ENCODE peak calls at places on chromosomes 2 and 18, in six cellular contexts. S, Y, G, F, X and H are unnamed samples.

GRCh38 chr2:170716851-170717598 is 1.9 kb downstream of the SP5 start:
- DNase-seq in S (peak; percentile 32), Y (peak; percentile 37), G (peak; percentile 27), F (peak; percentile 46), X (peak; percentile 96), H (no peak)

GRCh38 chr2:140650825-140651224 is 1480.0 kb downstream of the LRP1B start:
- DNase-seq in S (peak; percentile 35), Y (no peak), G (peak; percentile 23), F (no peak), X (no peak), H (no peak)

GRCh38 chr2:152367547-152368250 is 32.7 kb downstream of the FMNL2 start:
- DNase-seq in S (no peak), Y (no peak), G (no peak), F (no peak), X (no peak), H (no peak)

GRCh38 chr2:86543335-86543734 is 19.9 kb downstream of the CHMP3 start:
- DNase-seq in S (no peak), Y (no peak), G (peak; percentile 7), F (no peak), X (no peak), H (no peak)

GRCh38 chr2:119240311-119241204 is 16.9 kb downstream of the STEAP3 start:
- DNase-seq in S (peak; percentile 72), Y (peak; percentile 92), G (peak; percentile 48), F (peak; percentile 87), X (peak; percentile 93), H (peak; percentile 91)

GRCh38 chr2:178412047-178412446 is 38.9 kb downstream of the PRKRA start:
- DNase-seq in S (no peak), Y (no peak), G (no peak), F (no peak), X (no peak), H (no peak)

GRCh38 chr2:55618025-55618648 is 715 bp upstream of the PPP4R3B start:
- DNase-seq in S (no peak), Y (no peak), G (peak; percentile 10), F (no peak), X (no peak), H (peak; percentile 36)

GRCh38 chr2:44462934-44463849 is 101.4 kb downstream of the CAMKMT start:
- DNase-seq in S (no peak), Y (no peak), G (no peak), F (no peak), X (no peak), H (no peak)

GRCh38 chr18:46155652-46156051 is 51.5 kb downstream of the HAUS1 start:
- DNase-seq in S (peak; percentile 92), Y (no peak), G (peak; percentile 85), F (no peak), X (peak; percentile 91), H (peak; percentile 55)

GRCh38 chr2:140529706-140530105 is 1601.1 kb downstream of the LRP1B start:
- DNase-seq in S (peak; percentile 3), Y (no peak), G (no peak), F (no peak), X (no peak), H (no peak)

GRCh38 chr2:70831861-70832260 is 3.8 kb downstream of the CD207 start:
- DNase-seq in S (no peak), Y (no peak), G (no peak), F (no peak), X (peak; percentile 10), H (no peak)

GRCh38 chr18:67104700-67105284 is 411.7 kb downstream of the DSEL start:
- DNase-seq in S (peak; percentile 88), Y (peak; percentile 62), G (peak; percentile 82), F (peak; percentile 37), X (no peak), H (peak; percentile 76)

GRCh38 chr2:237075749-237076599 is 9.7 kb upstream of the COPS8 start:
- DNase-seq in S (peak; percentile 8), Y (no peak), G (no peak), F (no peak), X (no peak), H (no peak)

GRCh38 chr18:10713400-10713799 is 187.6 kb downstream of the NAPG start:
- DNase-seq in S (no peak), Y (no peak), G (no peak), F (no peak), X (no peak), H (no peak)

GRCh38 chr2:152600051-152600657 is 117.1 kb downstream of the PRPF40A start:
- DNase-seq in S (no peak), Y (no peak), G (no peak), F (no peak), X (no peak), H (no peak)

GRCh38 chr2:212897296-212897695 is 254.1 kb downstream of the IKZF2 start:
- DNase-seq in S (no peak), Y (no peak), G (no peak), F (no peak), X (no peak), H (no peak)

GRCh38 chr18:8046421-8046820 is 479.3 kb downstream of the PTPRM start:
- DNase-seq in S (no peak), Y (no peak), G (no peak), F (no peak), X (no peak), H (no peak)

GRCh38 chr2:210268281-210268680 is 43.0 kb upstream of the ACADL start:
- DNase-seq in S (no peak), Y (no peak), G (no peak), F (no peak), X (no peak), H (no peak)

GRCh38 chr2:84292545-84292944 is 166.5 kb downstream of the SUCLG1 start:
- DNase-seq in S (no peak), Y (no peak), G (no peak), F (no peak), X (no peak), H (no peak)

GRCh38 chr2:142984657-142985056 is 107.2 kb downstream of the KYNU start:
- DNase-seq in S (no peak), Y (no peak), G (no peak), F (no peak), X (no peak), H (no peak)

GRCh38 chr2:164439235-164439634 is 182.0 kb downstream of the GRB14 start:
- DNase-seq in S (no peak), Y (no peak), G (no peak), F (no peak), X (no peak), H (no peak)

GRCh38 chr2:80168801-80169200 is 135.8 kb downstream of the LRRTM1 start:
- DNase-seq in S (no peak), Y (no peak), G (no peak), F (no peak), X (no peak), H (no peak)

GRCh38 chr2:178484245-178485041 is 4.2 kb downstream of the PLEKHA3 start:
- DNase-seq in S (peak; percentile 60), Y (peak; percentile 78), G (peak; percentile 44), F (peak; percentile 18), X (peak; percentile 22), H (peak; percentile 51)

GRCh38 chr18:26657618-26658581 is 109.5 kb upstream of the KCTD1 start:
- DNase-seq in S (no peak), Y (no peak), G (no peak), F (no peak), X (no peak), H (peak; percentile 1)

GRCh38 chr2:85462337-85462736 is 43.8 kb downstream of the SH2D6 start:
- DNase-seq in S (no peak), Y (no peak), G (no peak), F (no peak), X (no peak), H (no peak)

GRCh38 chr2:173076557-173077345 is 1.1 kb downstream of the MAP3K20 start:
- DNase-seq in S (peak; percentile 71), Y (peak; percentile 38), G (peak; percentile 56), F (peak; percentile 51), X (peak; percentile 42), H (peak; percentile 51)

GRCh38 chr2:83331810-83332209 is 1127.3 kb downstream of the SUCLG1 start:
- DNase-seq in S (no peak), Y (no peak), G (no peak), F (no peak), X (no peak), H (no peak)

DNA sequence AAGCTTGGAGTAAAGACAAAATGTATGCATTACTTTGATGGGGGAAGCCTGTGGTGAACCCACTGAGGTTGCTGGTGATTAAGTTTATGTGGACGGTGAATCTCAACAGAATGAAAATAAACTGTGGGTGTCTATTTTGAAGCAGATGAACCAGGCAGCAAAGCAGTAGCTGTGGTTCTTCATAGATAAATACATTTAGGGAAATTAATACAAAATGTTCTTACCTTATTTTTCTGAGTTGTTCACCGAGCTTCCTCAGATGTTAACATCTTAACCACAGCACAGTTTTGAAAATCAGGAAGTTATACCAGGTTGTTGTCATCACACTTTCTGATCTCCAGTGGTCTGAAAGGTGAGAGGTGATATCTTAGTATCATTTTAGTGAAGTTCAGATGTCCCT is 53.9 kb downstream of the NCK2 start:
- DNase-seq in S (no peak), Y (no peak), G (no peak), F (no peak), X (no peak), H (no peak)
- TF ChIP-seq CTCF in S (no peak), Y (no peak), G (no peak), F (no peak), X (no peak), H (no peak)

DNA sequence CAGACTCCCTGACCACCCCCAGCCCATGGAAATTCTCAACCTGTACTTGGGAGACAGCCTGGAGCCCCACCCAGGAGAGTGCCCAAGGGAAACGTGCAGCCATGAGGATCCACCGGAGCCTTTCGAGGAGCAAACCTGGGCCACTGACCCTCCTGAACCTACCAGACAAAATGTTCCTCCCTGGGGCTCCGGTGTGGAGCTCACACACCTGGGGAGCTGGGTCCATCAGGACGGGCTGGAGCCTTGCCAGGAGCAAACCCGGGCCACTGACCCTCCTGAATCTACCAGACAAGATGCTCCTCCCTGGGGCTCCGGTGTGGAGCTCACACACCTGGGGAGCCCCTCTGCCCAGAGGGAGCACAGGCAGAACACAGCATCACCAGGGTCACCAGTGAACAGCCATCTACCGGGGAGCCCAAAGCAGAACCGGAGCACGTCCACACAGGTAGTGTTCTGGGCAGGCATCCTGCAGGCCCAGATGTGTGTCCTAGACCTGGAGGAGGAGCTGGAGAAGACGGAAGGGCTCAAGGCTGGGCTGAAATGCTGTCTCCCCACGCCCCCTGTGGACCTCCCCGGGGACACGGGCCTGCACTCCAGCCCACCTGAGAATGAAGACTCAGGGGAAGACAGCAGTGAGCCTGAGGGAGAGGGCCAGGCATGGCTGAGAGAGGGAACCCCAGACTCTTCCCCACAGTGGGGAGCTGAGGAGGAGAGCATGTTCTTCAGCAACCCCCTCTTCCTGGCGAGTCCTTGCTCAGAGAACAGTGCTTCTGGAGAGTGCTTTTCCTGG is 8.9 kb downstream of the PSD4 start:
- DNase-seq in S (no peak), Y (no peak), G (no peak), F (no peak), X (no peak), H (no peak)
- TF ChIP-seq CTCF in S (no peak), Y (no peak), G (no peak), F (no peak), X (no peak), H (no peak)

DNA sequence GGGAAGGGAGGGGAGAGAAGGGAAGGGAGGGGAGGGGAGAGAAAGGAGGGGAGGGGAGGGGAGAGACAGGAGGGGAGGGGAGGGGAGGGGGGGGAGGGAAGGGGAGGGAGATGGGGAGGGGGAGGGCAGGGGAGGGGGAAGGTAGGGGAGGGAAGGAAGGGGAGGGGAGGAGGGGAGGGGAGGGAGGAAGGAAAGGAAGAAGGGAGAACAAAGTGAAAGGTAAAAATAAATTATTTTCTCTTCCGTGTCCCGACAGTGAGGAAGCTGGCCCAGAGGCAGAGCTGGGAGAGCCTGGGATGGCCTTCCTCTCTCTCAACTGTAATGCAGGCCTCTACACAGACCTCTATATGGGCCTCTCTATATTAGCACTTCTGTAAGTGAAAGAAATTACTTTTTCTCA is 53.2 kb downstream of the CD226 start:
- DNase-seq in S (no peak), Y (no peak), G (no peak), F (no peak), X (no peak), H (no peak)
- TF ChIP-seq CTCF in S (no peak), Y (no peak), G (no peak), F (no peak), X (no peak), H (no peak)

GRCh38 chr18:32893915-32894314 is 121.1 kb upstream of the KLHL14 start:
- DNase-seq in S (peak; percentile 13), Y (no peak), G (no peak), F (no peak), X (no peak), H (peak; percentile 20)
- TF ChIP-seq CTCF in S (peak; percentile 27), Y (no peak), G (no peak), F (no peak), X (peak; percentile 24), H (peak; percentile 16)